ENCODE peak calls at places on chromosomes 3 and 15, in eight cellular contexts. V, N, T, G, X, B, C and P are unnamed samples.

GRCh38 chr3:196144383-196145105 is 62.7 kb upstream of the TFRC start:
- DNase-seq in V (no peak), N (no peak), T (no peak), G (no peak), X (no peak), B (no peak), C (no peak), P (no peak)

GRCh38 chr3:23094890-23095462 is 108.2 kb upstream of the UBE2E2 start:
- DNase-seq in V (no peak), N (no peak), T (no peak), G (no peak), X (no peak), B (no peak), C (no peak), P (no peak)

GRCh38 chr15:38991126-38991525 is 426.5 kb upstream of the RASGRP1 start:
- DNase-seq in V (no peak), N (no peak), T (no peak), G (no peak), X (no peak), B (no peak), C (peak; percentile 1), P (no peak)

GRCh38 chr3:128316456-128316855 is 150.2 kb downstream of the DNAJB8 start:
- DNase-seq in V (no peak), N (no peak), T (no peak), G (peak; percentile 88), X (peak; percentile 51), B (peak; percentile 15), C (no peak), P (no peak)

GRCh38 chr15:41043276-41043675 is 72.8 kb downstream of the INO80 start:
- DNase-seq in V (no peak), N (no peak), T (no peak), G (no peak), X (no peak), B (no peak), C (no peak), P (peak; percentile 25)

GRCh38 chr15:74529911-74530310 is 11.1 kb upstream of the ARID3B start:
- DNase-seq in V (no peak), N (no peak), T (no peak), G (no peak), X (no peak), B (no peak), C (no peak), P (no peak)

GRCh38 chr3:127716334-127716733 is 43.6 kb downstream of the ABTB1 start:
- DNase-seq in V (no peak), N (no peak), T (no peak), G (no peak), X (no peak), B (no peak), C (no peak), P (no peak)

GRCh38 chr3:184228376-184229137 is 828 bp upstream of the VWA5B2 start:
- DNase-seq in V (no peak), N (no peak), T (no peak), G (no peak), X (no peak), B (no peak), C (no peak), P (no peak)